ENCODE peak calls at places on chromosome 15, in four cellular contexts. C is IMR-90, G is fibroblast of lung, P is neural progenitor cell. R is an unnamed sample. For H3K36me3, the result is how much of the 10 kb centered on the place peaks cover.

GRCh38 chr15:50257924-50258323 is 7.6 kb downstream of the HDC start:
- DNase-seq in C (peak), G (peak), P (no peak), R (peak)

GRCh38 chr15:77630956-77631789 is 1.5 kb downstream of the LINGO1 start:
- DNase-seq in P (peak), C (no peak), G (no peak), R (no peak)

GRCh38 chr15:89150286-89150685 is 62.0 kb downstream of the ABHD2 start:
- DNase-seq in C (no peak), P (no peak), G (no peak), R (no peak)

GRCh38 chr15:35481992-35482391 is 64.0 kb downstream of the DPH6 start:
- DNase-seq in C (peak), P (no peak), G (peak), R (peak)

GRCh38 chr15:31332020-31332680 is 5.5 kb downstream of the KLF13 start:
- DNase-seq in P (no peak), G (no peak), C (no peak), R (no peak)

GRCh38 chr15:101017935-101018849 is 99.0 kb downstream of the LRRK1 start:
- DNase-seq in C (peak), G (no peak), P (no peak), R (no peak)

GRCh38 chr15:77617507-77618285 is 15.0 kb downstream of the LINGO1 start:
- DNase-seq in P (no peak), C (no peak), G (no peak), R (peak)

GRCh38 chr15:65434201-65434600 is 11.5 kb upstream of the IGDCC4 start:
- DNase-seq in C (no peak), P (no peak), G (no peak), R (no peak)

GRCh38 chr15:70324001-70324974 is 226.6 kb upstream of the TLE3 start:
- DNase-seq in G (peak), C (peak), P (no peak), R (peak)

GRCh38 chr15:22918056-22918455 is 62.1 kb downstream of the CYFIP1 start:
- DNase-seq in P (no peak), C (peak), G (peak), R (peak)
- H3K36me3 ChIP-seq in P (under half), C (under half), G (under half), R (under half)

GRCh38 chr15:99140590-99140989 is 35.7 kb downstream of the SYNM start:
- DNase-seq in G (no peak), P (no peak), C (no peak), R (no peak)

GRCh38 chr15:99143230-99143629 is 38.4 kb downstream of the SYNM start:
- DNase-seq in P (no peak), G (no peak), C (no peak), R (no peak)

GRCh38 chr15:99143655-99144610 is 39.1 kb downstream of the SYNM start:
- DNase-seq in C (peak), P (peak), G (no peak), R (no peak)

GRCh38 chr15:99141943-99142342 is 37.1 kb downstream of the SYNM start:
- DNase-seq in C (no peak), P (no peak), G (no peak), R (no peak)

GRCh38 chr15:99142562-99142961 is 37.7 kb downstream of the SYNM start:
- DNase-seq in P (no peak), G (no peak), C (no peak), R (no peak)
- H3K4me2 ChIP-seq in P (peak), G (no peak), C (no peak), R (no peak)

GRCh38 chr15:44194397-44195150 is 497 bp downstream of the FRMD5 start:
- DNase-seq in P (no peak), G (peak), C (peak), R (peak)
- H2AFZ ChIP-seq in P (peak), G (peak), C (peak), R (peak)

DNA sequence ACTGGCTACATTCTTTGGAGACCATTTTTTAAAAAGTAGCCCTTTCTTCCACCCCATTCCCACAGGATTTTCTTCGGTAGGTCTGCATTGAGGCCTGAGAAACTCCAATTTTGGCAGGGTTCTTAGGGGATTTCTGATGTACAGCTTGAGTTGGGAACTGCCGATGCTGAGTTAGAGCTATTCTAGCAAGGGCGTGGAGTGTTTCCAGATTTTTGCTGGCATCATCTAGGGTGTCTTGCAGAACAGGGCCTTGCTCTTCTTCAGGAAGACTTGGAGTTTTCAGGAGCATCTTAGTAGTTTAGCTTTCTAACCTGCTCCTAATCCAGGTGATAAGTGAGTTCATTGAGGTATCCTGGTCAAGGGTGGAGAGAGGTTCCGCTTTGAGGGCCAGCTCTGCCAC is 41.0 kb downstream of the SV2B start:
- DNase-seq in G (no peak), C (no peak), P (no peak), R (no peak)
- H3K36me3 ChIP-seq in G (under half), C (under half), P (under half), R (under half)

DNA sequence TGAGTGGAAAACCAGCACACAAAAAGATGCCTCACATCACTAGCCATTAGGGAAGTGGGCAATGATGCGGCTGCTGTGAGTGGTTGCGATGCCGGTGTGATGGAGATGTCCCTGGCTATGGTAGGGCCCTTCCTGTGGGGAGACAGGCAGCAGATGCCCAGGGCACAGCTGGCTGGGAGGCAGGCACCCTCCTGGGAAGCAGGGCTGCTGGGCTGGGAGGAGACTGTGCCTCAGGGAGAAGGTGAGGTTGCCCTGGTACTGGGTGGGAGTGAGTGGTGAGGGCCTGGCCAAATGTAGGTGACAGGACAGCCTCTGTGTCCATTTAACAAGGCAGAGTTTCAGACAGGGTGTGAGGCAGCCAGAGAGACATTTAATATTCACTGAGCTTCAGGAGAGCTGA is 335.6 kb downstream of the OCA2 start:
- DNase-seq in P (no peak), C (no peak), G (no peak), R (no peak)
- H3K4me2 ChIP-seq in P (no peak), C (no peak), G (no peak), R (no peak)

R was measured in PC-3.